ENCODE peak calls at places on chromosome 3, in eight cellular contexts. A is AML-193; H is stomach; W is GM06990; X is activated T-cell treated with anti-CD3 and anti-CD28 coated beads, Interleukin-2, amount 50 U/mL, for 1 hour; Y is iris pigment epithelial cell; N is fibroblast of mammary gland; G is H54. U is an unnamed sample.

GRCh38 chr3:10955694-10956453 is 36.7 kb upstream of the SLC6A1 start:
- DNase-seq in Y (no peak), X (no peak), H (no peak), W (no peak), G (no peak), A (no peak), N (no peak), U (no peak)

GRCh38 chr3:64223809-64224570 is 1.3 kb downstream of the PRICKLE2 start:
- DNase-seq in Y (no peak), W (no peak), N (peak; percentile 62), G (no peak), H (no peak), A (no peak), X (no peak), U (peak; percentile 24)

GRCh38 chr3:76024640-76025039 is 239.3 kb upstream of the ZNF717 start:
- DNase-seq in W (no peak), Y (peak; percentile 62), H (no peak), X (no peak), G (no peak), A (peak; percentile 39), N (peak; percentile 33), U (peak; percentile 26)

GRCh38 chr3:157807286-157807685 is 298.9 kb downstream of the SHOX2 start:
- DNase-seq in X (no peak), G (no peak), A (no peak), N (peak; percentile 57), W (no peak), H (no peak), Y (peak; percentile 11), U (no peak)

GRCh38 chr3:159252772-159253384 is 451.0 kb downstream of the MFSD1 start:
- DNase-seq in W (no peak), A (peak; percentile 58), N (peak; percentile 82), X (no peak), H (no peak), Y (peak; percentile 85), G (no peak), U (peak; percentile 66)

GRCh38 chr3:134155456-134155855 is 95.2 kb downstream of the RYK start:
- DNase-seq in X (no peak), A (no peak), H (no peak), Y (no peak), W (no peak), G (no peak), N (no peak), U (no peak)

GRCh38 chr3:5264896-5265770 is 77.6 kb downstream of the EDEM1 start:
- DNase-seq in Y (no peak), N (no peak), W (no peak), X (no peak), H (no peak), A (no peak), G (no peak), U (no peak)

GRCh38 chr3:179765396-179765795 is 112.6 kb downstream of the USP13 start:
- DNase-seq in X (no peak), A (no peak), G (no peak), N (no peak), H (no peak), Y (no peak), W (no peak), U (no peak)

U was measured in GM12865.